ENCODE peak calls at places on chromosomes 3 and 15, in eight cellular contexts. A, L, W, I, Q, B, Z and X are unnamed samples.

GRCh38 chr3:64859625-64860590 is 172.1 kb upstream of the ADAMTS9 start:
- DNase-seq in I (peak), Z (no peak), Q (no peak), A (peak), B (no peak), L (no peak), W (no peak), X (no peak)

GRCh38 chr3:60588806-60589205 is 662.4 kb downstream of the FHIT start:
- DNase-seq in Q (no peak), B (no peak), I (peak), Z (no peak), W (peak), A (peak), L (no peak), X (no peak)

GRCh38 chr3:70606018-70606417 is 293.6 kb upstream of the MDFIC2 start:
- DNase-seq in B (no peak), Q (no peak), Z (no peak), L (no peak), W (no peak), A (no peak), I (no peak), X (no peak)

GRCh38 chr3:170802164-170803151 is 67.5 kb downstream of the RPL22L1 start:
- DNase-seq in I (peak), L (no peak), Q (no peak), A (peak), B (no peak), Z (no peak), W (peak), X (no peak)

GRCh38 chr3:127915115-127915936 is at the start of gene KBTBD12:
- DNase-seq in L (no peak), Z (peak), B (no peak), I (no peak), Q (no peak), A (no peak), W (no peak), X (no peak)

GRCh38 chr3:46987485-46988401 is 8.3 kb downstream of the NBEAL2 start:
- DNase-seq in B (no peak), A (no peak), W (no peak), I (peak), L (peak), Q (no peak), Z (peak), X (peak)

GRCh38 chr3:129604942-129605592 is 1.4 kb downstream of the PLXND1 start:
- DNase-seq in L (no peak), Q (no peak), W (no peak), B (no peak), Z (no peak), I (no peak), A (no peak), X (no peak)

GRCh38 chr3:178001670-178002101 is 534.5 kb upstream of the KCNMB2 start:
- DNase-seq in A (no peak), I (peak), Z (no peak), L (peak), W (no peak), Q (no peak), B (no peak), X (no peak)

GRCh38 chr3:123299581-123299980 is 97.8 kb downstream of the SEC22A start:
- DNase-seq in Z (no peak), Q (no peak), I (no peak), B (no peak), W (no peak), L (no peak), A (no peak), X (no peak)

GRCh38 chr3:172124271-172124670 is 84.9 kb downstream of the FNDC3B start:
- DNase-seq in W (no peak), A (no peak), I (no peak), Z (no peak), Q (no peak), B (no peak), L (no peak), X (no peak)

GRCh38 chr15:92869977-92870644 is 30.0 kb upstream of the CHD2 start:
- DNase-seq in A (no peak), Z (no peak), L (no peak), W (peak), B (no peak), I (no peak), Q (no peak), X (no peak)

GRCh38 chr3:24440764-24441464 is 53.7 kb downstream of the THRB start:
- DNase-seq in Q (no peak), L (no peak), W (no peak), Z (no peak), A (no peak), B (no peak), I (no peak), X (no peak)

GRCh38 chr3:144771401-144771870 is 799.8 kb downstream of the DIPK2A start:
- DNase-seq in Z (no peak), L (peak), W (peak), I (peak), Q (no peak), B (no peak), A (peak), X (no peak)

GRCh38 chr3:20060924-20061323 is 20.7 kb downstream of the KAT2B start:
- DNase-seq in Z (no peak), W (peak), A (no peak), Q (no peak), L (no peak), I (peak), B (no peak), X (no peak)

GRCh38 chr3:94739420-94739819 is 676.6 kb downstream of the NSUN3 start:
- DNase-seq in L (no peak), Z (no peak), Q (no peak), A (no peak), I (no peak), W (no peak), B (no peak), X (no peak)

GRCh38 chr3:197003461-197004385 is 25.9 kb downstream of the MELTF start:
- DNase-seq in B (no peak), I (no peak), Q (peak), W (peak), A (no peak), Z (no peak), L (peak), X (no peak)

GRCh38 chr3:105906834-105907233 is 38.0 kb upstream of the CBLB start:
- DNase-seq in W (peak), Z (peak), L (no peak), Q (no peak), B (no peak), A (no peak), I (peak), X (no peak)

GRCh38 chr3:180762866-180763265 is 83.6 kb upstream of the CCDC39 start:
- DNase-seq in A (no peak), L (no peak), W (no peak), Z (no peak), B (no peak), Q (no peak), I (no peak), X (no peak)

GRCh38 chr3:65526656-65527055 is 512.1 kb downstream of the MAGI1 start:
- DNase-seq in Z (no peak), I (no peak), Q (no peak), A (no peak), L (no peak), B (no peak), W (no peak), X (no peak)

GRCh38 chr15:90557651-90558084 is 27.9 kb downstream of the CRTC3 start:
- DNase-seq in W (peak), I (peak), Z (peak), B (peak), Q (peak), L (no peak), A (peak), X (no peak)

GRCh38 chr3:9308298-9308990 is 54.4 kb upstream of the THUMPD3 start:
- DNase-seq in Z (no peak), B (no peak), A (no peak), L (no peak), I (no peak), W (no peak), Q (no peak), X (no peak)

GRCh38 chr3:112744825-112745566 is 101.7 kb downstream of the CD200R1L start:
- DNase-seq in A (no peak), Q (no peak), L (no peak), Z (peak), I (no peak), B (no peak), W (peak), X (no peak)

GRCh38 chr3:188529228-188529627 is 375.3 kb downstream of the LPP start:
- DNase-seq in W (peak), Q (no peak), Z (no peak), L (no peak), B (no peak), A (no peak), I (peak), X (no peak)

GRCh38 chr3:188125076-188125475 is 28.9 kb upstream of the LPP start:
- DNase-seq in B (no peak), Q (no peak), Z (no peak), L (no peak), I (no peak), A (no peak), W (no peak), X (no peak)

GRCh38 chr3:196472286-196472685 is 31.3 kb downstream of the RNF168 start:
- DNase-seq in I (no peak), A (no peak), W (no peak), Z (no peak), Q (no peak), B (no peak), L (no peak), X (no peak)

GRCh38 chr3:14552717-14553116 is 12.6 kb upstream of the GRIP2 start:
- DNase-seq in Q (no peak), I (no peak), A (no peak), Z (no peak), L (no peak), B (no peak), W (no peak), X (no peak)

GRCh38 chr3:55482496-55483195 is 4.5 kb downstream of the WNT5A start:
- DNase-seq in I (no peak), A (no peak), W (no peak), Q (no peak), Z (no peak), B (no peak), L (no peak), X (no peak)

GRCh38 chr15:30990036-30990435 is 1.4 kb downstream of the MTMR10 start:
- DNase-seq in Z (no peak), A (no peak), I (no peak), Q (no peak), W (no peak), L (peak), B (no peak), X (no peak)

GRCh38 chr15:25415707-25416106 is 23.1 kb downstream of the UBE3A start:
- DNase-seq in Z (no peak), L (no peak), B (no peak), Q (no peak), I (no peak), W (no peak), A (no peak), X (no peak)

GRCh38 chr15:84915011-84915958 is 30.8 kb downstream of the SLC28A1 start:
- DNase-seq in I (peak), A (peak), W (peak), Z (peak), B (no peak), L (peak), Q (peak), X (no peak)

GRCh38 chr3:149472393-149472792 is 2.1 kb upstream of the TM4SF4 start:
- DNase-seq in I (no peak), L (no peak), Q (peak), B (no peak), Z (no peak), W (peak), A (no peak), X (no peak)

GRCh38 chr3:55770077-55770476 is 283.0 kb upstream of the WNT5A start:
- DNase-seq in B (no peak), Z (no peak), L (no peak), A (no peak), Q (no peak), I (no peak), W (no peak), X (no peak)

GRCh38 chr15:64149424-64150235 is 1.9 kb upstream of the SNX22 start:
- DNase-seq in I (peak), B (no peak), Q (no peak), A (no peak), L (peak), W (no peak), Z (no peak), X (no peak)

GRCh38 chr15:99564221-99565030 is 1.4 kb upstream of the MEF2A start:
- DNase-seq in B (no peak), Q (no peak), A (peak), I (peak), Z (peak), W (peak), L (peak), X (peak)

GRCh38 chr3:185968168-185968567 is 30.4 kb upstream of the TRA2B start:
- DNase-seq in I (no peak), A (no peak), Q (no peak), L (no peak), B (no peak), W (no peak), Z (no peak), X (no peak)
- TF ChIP-seq CTCF in I (no peak), A (no peak), Q (no peak), L (no peak), B (no peak), W (no peak), Z (no peak), X (no peak)

GRCh38 chr3:164004205-164004604 is 1074.1 kb downstream of the SI start:
- DNase-seq in I (no peak), A (no peak), W (no peak), B (no peak), L (no peak), Z (no peak), Q (peak), X (no peak)
- TF ChIP-seq CTCF in I (no peak), A (no peak), W (no peak), B (no peak), L (no peak), Z (no peak), Q (peak), X (no peak)

DNA sequence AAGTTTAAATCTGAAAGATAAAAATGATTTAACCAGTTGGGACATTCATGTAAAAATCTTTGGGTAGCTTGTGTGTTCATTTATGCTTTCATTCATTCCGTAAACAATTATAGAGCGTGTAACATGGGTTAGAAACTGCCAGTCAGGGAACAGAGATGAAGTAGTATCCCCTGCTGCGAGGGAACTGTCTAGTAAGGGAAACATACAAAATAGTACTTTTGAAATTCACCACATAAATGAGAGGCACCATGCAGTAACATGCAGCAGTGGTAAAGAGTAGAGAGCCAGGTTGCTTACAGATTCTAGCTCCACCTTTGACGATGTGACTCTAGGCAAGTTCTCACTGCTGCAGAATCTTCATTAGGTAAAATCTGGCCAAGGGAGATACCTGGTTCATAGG is 921 bp downstream of the DZIP3 start:
- DNase-seq in W (no peak), I (peak), B (no peak), Z (no peak), A (no peak), L (peak), Q (no peak), X (no peak)
- TF ChIP-seq CTCF in W (no peak), I (no peak), B (no peak), Z (no peak), A (no peak), L (no peak), Q (no peak), X (no peak)

DNA sequence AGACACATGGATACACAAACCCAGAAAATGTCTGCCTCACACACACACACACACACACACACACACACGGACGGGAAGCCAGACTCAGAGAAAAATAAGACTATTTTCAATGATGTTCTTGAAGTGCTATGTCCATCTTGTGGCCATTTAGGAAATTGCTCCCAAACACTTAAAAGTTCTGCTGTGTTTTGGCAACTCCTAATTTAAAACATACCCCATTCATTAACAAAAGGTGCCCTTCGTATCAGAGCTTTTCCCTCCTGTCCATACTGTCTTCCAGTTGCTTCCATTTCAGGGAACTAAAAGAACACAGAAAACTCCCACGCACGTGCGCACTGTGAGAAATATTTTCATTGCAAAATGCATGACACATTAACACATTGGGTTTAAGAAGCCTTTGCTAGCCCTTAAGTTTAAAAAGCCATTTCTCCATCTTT is 44.6 kb downstream of the SLC12A1 start:
- DNase-seq in B (no peak), L (peak), A (peak), I (peak), Q (peak), W (peak), Z (peak), X (no peak)
- TF ChIP-seq CTCF in B (peak), L (peak), A (peak), I (peak), Q (peak), W (peak), Z (peak), X (no peak)

GRCh38 chr3:17590465-17590864 is 152.0 kb downstream of the TBC1D5 start:
- DNase-seq in Z (no peak), I (no peak), Q (no peak), B (no peak), L (no peak), W (no peak), A (no peak), X (no peak)
- TF ChIP-seq CTCF in Z (no peak), I (no peak), Q (no peak), B (no peak), L (no peak), W (no peak), A (no peak), X (no peak)

GRCh38 chr3:42732829-42733459 is 30.3 kb upstream of the HHATL start:
- DNase-seq in B (peak), Q (no peak), L (no peak), I (no peak), A (no peak), Z (no peak), W (no peak), X (no peak)
- TF ChIP-seq CTCF in B (no peak), Q (peak), L (peak), I (peak), A (peak), Z (no peak), W (no peak), X (no peak)

DNA sequence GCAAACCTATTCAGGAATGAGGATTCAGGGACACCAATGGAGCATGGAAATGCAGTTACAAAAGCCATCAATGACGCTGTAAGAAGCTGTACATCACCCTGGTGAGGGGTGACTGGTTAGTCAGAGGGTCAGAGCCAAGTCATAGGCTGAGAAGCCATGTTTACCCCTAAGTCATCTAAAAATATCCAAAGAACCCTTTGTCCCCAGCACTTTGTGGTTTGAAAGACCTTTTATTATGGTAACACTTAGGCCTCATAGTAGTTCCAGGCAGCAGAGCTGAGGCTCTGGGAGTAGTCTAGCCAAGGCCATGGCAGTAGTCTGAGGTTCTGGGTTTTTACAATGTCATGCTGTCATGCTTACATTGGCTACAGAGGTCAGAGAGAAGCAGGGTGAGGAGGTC is 131.2 kb downstream of the CTNNB1 start:
- DNase-seq in Z (no peak), B (no peak), A (no peak), W (no peak), I (peak), L (no peak), Q (no peak), X (no peak)
- TF ChIP-seq CTCF in Z (no peak), B (no peak), A (no peak), W (no peak), I (no peak), L (no peak), Q (no peak), X (no peak)